ENCODE peak calls at places on chromosomes 3 and 15, in ten cellular contexts. One of them, this sample, is unnamed.

GRCh38 chr3:102159810-102160451 is 274.9 kb upstream of the ZPLD1 start:
- DNase-seq in CD8-positive, alpha-beta memory T cell: no peak
- DNase-seq in GM23338: no peak
- DNase-seq in ovary: no peak
- DNase-seq in right lobe of liver: no peak
- DNase-seq in effector memory CD4-positive, alpha-beta T cell: no peak
- DNase-seq in naive thymus-derived CD4-positive, alpha-beta T cell: no peak
- DNase-seq in A549: no peak
- DNase-seq in HCT116: no peak
- DNase-seq in lower lobe of right lung: no peak
- DNase-seq in this sample: no peak

GRCh38 chr3:113136529-113136928 is 74.8 kb upstream of the BOC start:
- DNase-seq in GM23338: peak; percentile 34
- DNase-seq in HCT116: no peak
- DNase-seq in effector memory CD4-positive, alpha-beta T cell: no peak
- DNase-seq in A549: no peak
- DNase-seq in CD8-positive, alpha-beta memory T cell: no peak
- DNase-seq in lower lobe of right lung: no peak
- DNase-seq in right lobe of liver: no peak
- DNase-seq in ovary: no peak
- DNase-seq in naive thymus-derived CD4-positive, alpha-beta T cell: no peak
- DNase-seq in this sample: no peak

GRCh38 chr3:185290266-185290665 is 36.4 kb upstream of the EHHADH start:
- DNase-seq in CD8-positive, alpha-beta memory T cell: no peak
- DNase-seq in ovary: no peak
- DNase-seq in HCT116: no peak
- DNase-seq in naive thymus-derived CD4-positive, alpha-beta T cell: no peak
- DNase-seq in lower lobe of right lung: no peak
- DNase-seq in right lobe of liver: no peak
- DNase-seq in A549: no peak
- DNase-seq in effector memory CD4-positive, alpha-beta T cell: no peak
- DNase-seq in GM23338: no peak
- DNase-seq in this sample: no peak

GRCh38 chr3:45509038-45509767 is 85.3 kb upstream of the LIMD1 start:
- DNase-seq in lower lobe of right lung: no peak
- DNase-seq in right lobe of liver: no peak
- DNase-seq in effector memory CD4-positive, alpha-beta T cell: no peak
- DNase-seq in CD8-positive, alpha-beta memory T cell: no peak
- DNase-seq in ovary: no peak
- DNase-seq in naive thymus-derived CD4-positive, alpha-beta T cell: no peak
- DNase-seq in HCT116: peak; percentile 48
- DNase-seq in A549: peak; percentile 20
- DNase-seq in GM23338: peak; percentile 72
- DNase-seq in this sample: peak; percentile 22

GRCh38 chr15:73127302-73127936 is 75.2 kb downstream of the NEO1 start:
- DNase-seq in naive thymus-derived CD4-positive, alpha-beta T cell: no peak
- DNase-seq in CD8-positive, alpha-beta memory T cell: peak; percentile 9
- DNase-seq in ovary: no peak
- DNase-seq in right lobe of liver: no peak
- DNase-seq in A549: peak; percentile 52
- DNase-seq in GM23338: peak; percentile 74
- DNase-seq in HCT116: peak; percentile 18
- DNase-seq in lower lobe of right lung: no peak
- DNase-seq in effector memory CD4-positive, alpha-beta T cell: no peak
- DNase-seq in this sample: no peak

GRCh38 chr15:74373056-74373650 is 5.7 kb upstream of the CYP11A1 start:
- DNase-seq in lower lobe of right lung: no peak
- DNase-seq in ovary: no peak
- DNase-seq in CD8-positive, alpha-beta memory T cell: no peak
- DNase-seq in naive thymus-derived CD4-positive, alpha-beta T cell: no peak
- DNase-seq in right lobe of liver: no peak
- DNase-seq in effector memory CD4-positive, alpha-beta T cell: no peak
- DNase-seq in A549: no peak
- DNase-seq in GM23338: no peak
- DNase-seq in HCT116: no peak
- DNase-seq in this sample: no peak

GRCh38 chr3:35597490-35597889 is 41.8 kb upstream of the ARPP21 start:
- DNase-seq in HCT116: no peak
- DNase-seq in lower lobe of right lung: no peak
- DNase-seq in CD8-positive, alpha-beta memory T cell: no peak
- DNase-seq in GM23338: no peak
- DNase-seq in naive thymus-derived CD4-positive, alpha-beta T cell: no peak
- DNase-seq in ovary: no peak
- DNase-seq in A549: no peak
- DNase-seq in effector memory CD4-positive, alpha-beta T cell: no peak
- DNase-seq in right lobe of liver: no peak
- DNase-seq in this sample: no peak

GRCh38 chr3:141152801-141153678 is 78.6 kb upstream of the PXYLP1 start:
- DNase-seq in effector memory CD4-positive, alpha-beta T cell: no peak
- DNase-seq in lower lobe of right lung: no peak
- DNase-seq in naive thymus-derived CD4-positive, alpha-beta T cell: no peak
- DNase-seq in ovary: no peak
- DNase-seq in A549: no peak
- DNase-seq in GM23338: no peak
- DNase-seq in HCT116: no peak
- DNase-seq in CD8-positive, alpha-beta memory T cell: no peak
- DNase-seq in right lobe of liver: no peak
- DNase-seq in this sample: no peak

GRCh38 chr15:73822998-73823397 is 50.4 kb upstream of the TBC1D21 start:
- DNase-seq in effector memory CD4-positive, alpha-beta T cell: no peak
- DNase-seq in ovary: no peak
- DNase-seq in HCT116: no peak
- DNase-seq in right lobe of liver: no peak
- DNase-seq in lower lobe of right lung: no peak
- DNase-seq in A549: no peak
- DNase-seq in naive thymus-derived CD4-positive, alpha-beta T cell: no peak
- DNase-seq in GM23338: peak; percentile 68
- DNase-seq in CD8-positive, alpha-beta memory T cell: no peak
- DNase-seq in this sample: no peak

GRCh38 chr3:56894912-56895431 is 93.2 kb upstream of the ARHGEF3 start:
- DNase-seq in right lobe of liver: no peak
- DNase-seq in effector memory CD4-positive, alpha-beta T cell: no peak
- DNase-seq in naive thymus-derived CD4-positive, alpha-beta T cell: no peak
- DNase-seq in HCT116: no peak
- DNase-seq in CD8-positive, alpha-beta memory T cell: no peak
- DNase-seq in A549: no peak
- DNase-seq in ovary: no peak
- DNase-seq in lower lobe of right lung: no peak
- DNase-seq in GM23338: no peak
- DNase-seq in this sample: no peak

GRCh38 chr3:53192608-53193007 is 31.6 kb downstream of the PRKCD start:
- DNase-seq in ovary: no peak
- DNase-seq in A549: no peak
- DNase-seq in right lobe of liver: peak; percentile 45
- DNase-seq in GM23338: no peak
- DNase-seq in lower lobe of right lung: no peak
- DNase-seq in HCT116: no peak
- DNase-seq in naive thymus-derived CD4-positive, alpha-beta T cell: no peak
- DNase-seq in CD8-positive, alpha-beta memory T cell: no peak
- DNase-seq in effector memory CD4-positive, alpha-beta T cell: no peak
- DNase-seq in this sample: no peak

GRCh38 chr3:141266797-141267555 is 35.4 kb downstream of the PXYLP1 start:
- DNase-seq in GM23338: no peak
- DNase-seq in effector memory CD4-positive, alpha-beta T cell: peak; percentile 10
- DNase-seq in HCT116: no peak
- DNase-seq in naive thymus-derived CD4-positive, alpha-beta T cell: peak; percentile 20
- DNase-seq in CD8-positive, alpha-beta memory T cell: peak; percentile 51
- DNase-seq in lower lobe of right lung: no peak
- DNase-seq in right lobe of liver: no peak
- DNase-seq in ovary: no peak
- DNase-seq in A549: no peak
- DNase-seq in this sample: no peak

GRCh38 chr15:89400121-89400996 is 65.7 kb upstream of the POLG start:
- DNase-seq in ovary: no peak
- DNase-seq in effector memory CD4-positive, alpha-beta T cell: no peak
- DNase-seq in CD8-positive, alpha-beta memory T cell: no peak
- DNase-seq in A549: peak; percentile 30
- DNase-seq in HCT116: no peak
- DNase-seq in GM23338: peak; percentile 64
- DNase-seq in right lobe of liver: no peak
- DNase-seq in lower lobe of right lung: no peak
- DNase-seq in naive thymus-derived CD4-positive, alpha-beta T cell: no peak
- DNase-seq in this sample: no peak

GRCh38 chr3:126109146-126109859 is 25.4 kb upstream of the SLC41A3 start:
- DNase-seq in effector memory CD4-positive, alpha-beta T cell: no peak
- DNase-seq in CD8-positive, alpha-beta memory T cell: no peak
- DNase-seq in A549: no peak
- DNase-seq in right lobe of liver: peak; percentile 35
- DNase-seq in lower lobe of right lung: no peak
- DNase-seq in HCT116: no peak
- DNase-seq in ovary: peak; percentile 5
- DNase-seq in naive thymus-derived CD4-positive, alpha-beta T cell: no peak
- DNase-seq in GM23338: no peak
- DNase-seq in this sample: no peak

DNA sequence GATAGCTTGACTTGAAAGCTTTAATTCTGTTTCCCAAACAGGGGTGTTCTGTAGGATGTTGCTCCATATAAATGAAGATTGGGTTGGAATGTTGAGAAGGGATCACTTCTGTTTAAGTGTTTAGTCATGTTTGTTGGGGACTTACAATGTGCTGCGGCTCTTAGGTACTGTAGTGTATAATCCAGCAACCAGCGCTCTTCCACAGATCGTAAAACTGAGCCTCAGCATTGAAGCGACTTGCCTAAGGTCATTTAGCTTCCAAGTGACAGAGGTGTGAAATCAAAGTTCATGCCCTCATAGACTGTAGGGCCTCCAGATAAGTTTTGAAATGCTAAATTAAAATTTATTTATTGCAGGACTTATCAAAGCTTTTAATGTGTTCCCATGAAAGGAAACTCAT is 1.8 kb downstream of the MKRN2 start:
- DNase-seq in lower lobe of right lung: no peak
- DNase-seq in HCT116: no peak
- DNase-seq in GM23338: no peak
- DNase-seq in CD8-positive, alpha-beta memory T cell: no peak
- DNase-seq in naive thymus-derived CD4-positive, alpha-beta T cell: no peak
- DNase-seq in right lobe of liver: no peak
- DNase-seq in A549: no peak
- DNase-seq in effector memory CD4-positive, alpha-beta T cell: no peak
- DNase-seq in ovary: no peak
- DNase-seq in this sample: no peak
- H3K4me3 ChIP-seq in lower lobe of right lung: no peak overlapping the region
- H3K4me3 ChIP-seq in HCT116: peak overlapping the region; percentile 95
- H3K4me3 ChIP-seq in GM23338: peak overlapping the region; percentile 64
- H3K4me3 ChIP-seq in CD8-positive, alpha-beta memory T cell: peak overlapping the region; percentile 72
- H3K4me3 ChIP-seq in naive thymus-derived CD4-positive, alpha-beta T cell: no peak overlapping the region
- H3K4me3 ChIP-seq in right lobe of liver: no peak overlapping the region
- H3K4me3 ChIP-seq in A549: no peak overlapping the region
- H3K4me3 ChIP-seq in effector memory CD4-positive, alpha-beta T cell: no peak overlapping the region
- H3K4me3 ChIP-seq in ovary: no peak overlapping the region
- H3K4me3 ChIP-seq in this sample: no peak overlapping the region

DNA sequence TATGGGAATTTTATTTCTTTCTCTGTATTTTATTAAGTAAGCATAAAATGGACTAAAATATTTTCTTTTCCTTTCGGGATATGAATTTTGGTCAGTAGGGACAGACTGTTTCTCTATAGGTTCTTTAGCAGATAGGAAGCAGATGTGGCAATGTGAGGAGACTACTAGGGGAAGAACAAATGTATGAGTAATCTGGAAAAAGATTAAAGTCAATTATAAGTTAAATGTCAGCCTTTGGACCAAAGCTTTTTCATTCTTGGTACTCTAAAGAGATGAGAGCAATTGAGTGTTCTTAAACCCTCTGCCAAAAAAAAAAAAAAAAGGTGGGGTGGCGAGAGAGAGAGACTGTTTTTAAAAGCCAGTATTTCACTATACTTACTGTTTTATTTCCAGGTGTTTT is 63.6 kb downstream of the LRRC49 start:
- DNase-seq in HCT116: no peak
- DNase-seq in lower lobe of right lung: no peak
- DNase-seq in ovary: no peak
- DNase-seq in naive thymus-derived CD4-positive, alpha-beta T cell: no peak
- DNase-seq in A549: no peak
- DNase-seq in right lobe of liver: no peak
- DNase-seq in effector memory CD4-positive, alpha-beta T cell: no peak
- DNase-seq in CD8-positive, alpha-beta memory T cell: no peak
- DNase-seq in GM23338: no peak
- DNase-seq in this sample: no peak
- H3K4me1 ChIP-seq in HCT116: no peaks in the 10 kb centered on the region
- H3K4me1 ChIP-seq in lower lobe of right lung: no peaks in the 10 kb centered on the region
- H3K4me1 ChIP-seq in ovary: no peaks in the 10 kb centered on the region
- H3K4me1 ChIP-seq in naive thymus-derived CD4-positive, alpha-beta T cell: no peaks in the 10 kb centered on the region
- H3K4me1 ChIP-seq in A549: no peaks in the 10 kb centered on the region
- H3K4me1 ChIP-seq in right lobe of liver: no peaks in the 10 kb centered on the region
- H3K4me1 ChIP-seq in effector memory CD4-positive, alpha-beta T cell: no peaks in the 10 kb centered on the region
- H3K4me1 ChIP-seq in CD8-positive, alpha-beta memory T cell: no peaks in the 10 kb centered on the region
- H3K4me1 ChIP-seq in GM23338: no peaks in the 10 kb centered on the region
- H3K4me1 ChIP-seq in this sample: no peaks in the 10 kb centered on the region

DNA sequence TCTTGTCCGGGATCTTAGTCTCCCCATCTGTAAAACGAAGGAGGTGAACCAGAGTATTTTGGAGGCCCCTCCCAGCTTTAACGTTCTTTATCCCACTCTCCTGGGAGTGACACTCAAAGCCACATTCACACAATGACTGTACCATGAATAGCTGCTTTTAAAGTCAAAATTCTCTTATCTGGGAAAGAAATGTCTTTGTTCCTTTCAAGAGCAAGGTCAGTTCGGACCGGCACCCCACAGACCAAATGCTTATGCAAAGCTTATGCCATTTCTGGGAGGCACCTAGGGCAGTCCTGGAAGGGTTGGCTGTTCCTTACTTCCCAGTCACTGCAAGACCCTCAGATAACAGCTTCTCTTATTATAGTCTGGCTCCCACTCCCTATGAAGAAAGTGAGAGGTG is 53.5 kb upstream of the WNT5A start:
- DNase-seq in right lobe of liver: no peak
- DNase-seq in effector memory CD4-positive, alpha-beta T cell: no peak
- DNase-seq in ovary: no peak
- DNase-seq in HCT116: no peak
- DNase-seq in CD8-positive, alpha-beta memory T cell: no peak
- DNase-seq in GM23338: peak; percentile 38
- DNase-seq in naive thymus-derived CD4-positive, alpha-beta T cell: no peak
- DNase-seq in A549: no peak
- DNase-seq in lower lobe of right lung: no peak
- DNase-seq in this sample: no peak
- H3K27ac ChIP-seq in right lobe of liver: no peak overlapping the region
- H3K27ac ChIP-seq in effector memory CD4-positive, alpha-beta T cell: no peak overlapping the region
- H3K27ac ChIP-seq in ovary: no peak overlapping the region
- H3K27ac ChIP-seq in HCT116: no peak overlapping the region
- H3K27ac ChIP-seq in CD8-positive, alpha-beta memory T cell: no peak overlapping the region
- H3K27ac ChIP-seq in GM23338: no peak overlapping the region
- H3K27ac ChIP-seq in naive thymus-derived CD4-positive, alpha-beta T cell: no peak overlapping the region
- H3K27ac ChIP-seq in A549: no peak overlapping the region
- H3K27ac ChIP-seq in lower lobe of right lung: no peak overlapping the region
- H3K27ac ChIP-seq in this sample: no peak overlapping the region

DNA sequence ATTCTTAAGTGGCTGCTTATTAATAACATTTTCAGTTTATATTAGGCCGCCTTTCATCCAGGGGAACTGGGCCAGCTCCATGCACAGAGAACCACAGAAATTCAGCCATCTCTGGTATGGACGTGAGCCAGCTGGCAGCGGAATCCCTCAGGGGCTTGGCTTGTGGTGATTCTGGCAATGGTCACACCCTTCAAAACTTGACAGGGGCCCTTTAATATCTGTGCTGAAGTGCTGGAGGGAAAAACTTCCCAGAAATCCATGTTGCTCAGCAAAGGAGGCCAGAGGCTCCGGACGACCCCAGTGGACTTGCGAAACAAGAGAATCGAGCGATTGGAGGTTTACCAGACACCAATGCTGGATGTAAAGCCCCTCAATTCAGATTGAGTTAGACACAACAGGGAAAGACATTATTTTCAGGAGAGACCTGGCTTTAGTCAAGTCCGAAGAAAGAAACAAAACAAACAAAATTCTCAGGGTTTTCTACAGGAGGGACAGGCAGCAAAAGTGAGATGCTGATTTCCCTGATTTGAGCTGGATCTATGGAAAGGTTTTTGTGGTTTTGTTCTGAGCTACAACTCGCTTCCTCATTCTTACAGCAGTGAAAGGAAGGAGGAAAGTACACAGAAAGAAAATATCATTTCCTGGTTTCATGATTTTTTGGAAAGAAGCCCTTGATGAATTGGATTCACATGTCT is 11.1 kb downstream of the PRICKLE2 start:
- DNase-seq in CD8-positive, alpha-beta memory T cell: no peak
- DNase-seq in GM23338: no peak
- DNase-seq in ovary: peak; percentile 86
- DNase-seq in HCT116: no peak
- DNase-seq in lower lobe of right lung: peak; percentile 62
- DNase-seq in right lobe of liver: peak; percentile 59
- DNase-seq in A549: no peak
- DNase-seq in effector memory CD4-positive, alpha-beta T cell: no peak
- DNase-seq in naive thymus-derived CD4-positive, alpha-beta T cell: no peak
- DNase-seq in this sample: no peak
- H3K4me3 ChIP-seq in CD8-positive, alpha-beta memory T cell: no peak overlapping the region
- H3K4me3 ChIP-seq in GM23338: no peak overlapping the region
- H3K4me3 ChIP-seq in ovary: peak overlapping the region; percentile 11
- H3K4me3 ChIP-seq in HCT116: no peak overlapping the region
- H3K4me3 ChIP-seq in lower lobe of right lung: peak overlapping the region; percentile 24
- H3K4me3 ChIP-seq in right lobe of liver: no peak overlapping the region
- H3K4me3 ChIP-seq in A549: peak overlapping the region; percentile 18
- H3K4me3 ChIP-seq in effector memory CD4-positive, alpha-beta T cell: no peak overlapping the region
- H3K4me3 ChIP-seq in naive thymus-derived CD4-positive, alpha-beta T cell: no peak overlapping the region
- H3K4me3 ChIP-seq in this sample: no peak overlapping the region

This sample was measured in iPS DF 6.9.